ENCODE peak calls at places on chromosomes 12 and 14, in eight cellular contexts. J is GM06990, E is HFFc6, Z is A549, K is NCI-H1105, H is WTC11, S is amniotic epithelial cell, D is dorsolateral prefrontal cortex. C is an unnamed sample.

GRCh38 chr12:70853326-70853725 is 67.2 kb downstream of the PTPRR start:
- DNase-seq in J (no peak), E (no peak), Z (no peak), K (no peak), H (no peak), S (peak), D (no peak), C (no peak)

GRCh38 chr12:4526923-4527546 is 11.7 kb upstream of the RAD51AP1 start:
- DNase-seq in J (peak), E (peak), Z (peak), K (no peak), H (no peak), S (peak), D (no peak), C (no peak)

GRCh38 chr14:101754893-101755292 is 6.6 kb upstream of the PPP2R5C start:
- DNase-seq in J (no peak), E (no peak), Z (no peak), K (no peak), H (no peak), S (no peak), D (no peak), C (no peak)

GRCh38 chr12:129331356-129332085 is 478.2 kb downstream of the GLT1D1 start:
- DNase-seq in J (no peak), E (no peak), Z (no peak), K (no peak), H (no peak), S (no peak), D (no peak), C (no peak)

GRCh38 chr14:92039073-92039719 is 663 bp downstream of the TRIP11 start:
- DNase-seq in J (no peak), E (peak), Z (peak), K (peak), H (peak), S (peak), D (no peak), C (peak)

GRCh38 chr14:23537351-23538048 is 14.1 kb downstream of the ZFHX2 start:
- DNase-seq in J (no peak), E (no peak), Z (no peak), K (no peak), H (peak), S (peak), D (no peak), C (no peak)

GRCh38 chr12:56221233-56221756 is 427 bp downstream of the RNF41 start:
- DNase-seq in J (no peak), E (peak), Z (peak), K (peak), H (peak), S (peak), D (peak), C (peak)

GRCh38 chr12:124392271-124392990 is 97.5 kb downstream of the RFLNA start:
- DNase-seq in J (peak), E (peak), Z (peak), K (no peak), H (peak), S (peak), D (peak), C (peak)

GRCh38 chr12:52263761-52264434 is 10.5 kb upstream of the KRT86 start:
- DNase-seq in J (no peak), E (no peak), Z (no peak), K (no peak), H (no peak), S (no peak), D (no peak), C (no peak)

GRCh38 chr12:43277630-43278267 is 274.3 kb downstream of the ADAMTS20 start:
- DNase-seq in J (no peak), E (no peak), Z (peak), K (no peak), H (no peak), S (peak), D (no peak), C (no peak)

C was measured in hepatic stellate cell.